ENCODE peak calls at places on chromosomes 6 and 20, in five cellular contexts. H is mucosa of descending colon, L is activated T-cell treated with anti-CD3 and anti-CD28 coated beads for 24 hours, E is HuH-7, A is ELR. M is an unnamed sample.

GRCh38 chr6:31060162-31060561 is 49.9 kb downstream of the MUC22 start:
- DNase-seq in H (no peak), L (no peak), E (no peak), A (no peak), M (no peak)

GRCh38 chr6:4055420-4056041 is 23.4 kb downstream of the FAM217A start:
- DNase-seq in H (no peak), L (no peak), E (no peak), A (peak; percentile 91), M (peak; percentile 74)

GRCh38 chr6:70667711-70668498 is at the start of gene SMAP1:
- DNase-seq in H (peak; percentile 97), L (peak; percentile 93), E (peak; percentile 96), A (peak; percentile 91), M (peak; percentile 89)

GRCh38 chr6:86474081-86474480 is 463.2 kb upstream of the HTR1E start:
- DNase-seq in H (no peak), L (no peak), E (no peak), A (no peak), M (no peak)

GRCh38 chr6:152094992-152095592 is 287.6 kb downstream of the ESR1 start:
- DNase-seq in H (peak; percentile 63), L (no peak), E (no peak), A (peak; percentile 100), M (peak; percentile 99)

GRCh38 chr6:74603676-74604075 is 602.2 kb downstream of the COL12A1 start:
- DNase-seq in H (no peak), L (no peak), E (no peak), A (no peak), M (peak; percentile 38)

GRCh38 chr6:131073577-131073976 is 10.5 kb upstream of the EPB41L2 start:
- DNase-seq in H (no peak), L (no peak), E (no peak), A (no peak), M (no peak)

GRCh38 chr20:61753196-61753942 is 312.3 kb downstream of the TAF4 start:
- DNase-seq in H (no peak), L (no peak), E (no peak), A (peak; percentile 48), M (peak; percentile 56)

GRCh38 chr6:160355001-160355400 is 6.8 kb downstream of the SLC22A3 start:
- DNase-seq in H (no peak), L (no peak), E (no peak), A (peak; percentile 92), M (peak; percentile 19)

GRCh38 chr6:39801456-39802251 is 9.5 kb downstream of the DAAM2 start:
- DNase-seq in H (no peak), L (no peak), E (no peak), A (no peak), M (peak; percentile 21)

GRCh38 chr6:2784930-2785329 is 19.7 kb downstream of the WRNIP1 start:
- DNase-seq in H (no peak), L (no peak), E (no peak), A (no peak), M (no peak)

GRCh38 chr6:109939654-109940053 is 38.5 kb upstream of the GPR6 start:
- DNase-seq in H (no peak), L (no peak), E (no peak), A (peak; percentile 48), M (no peak)

GRCh38 chr20:32702706-32703425 is 29.1 kb upstream of the C20orf203 start:
- DNase-seq in H (no peak), L (no peak), E (no peak), A (no peak), M (no peak)

GRCh38 chr20:63053430-63054102 is 46.8 kb upstream of the BHLHE23 start:
- DNase-seq in H (peak; percentile 36), L (no peak), E (no peak), A (no peak), M (no peak)

GRCh38 chr6:82915666-82916065 is 150.0 kb downstream of the UBE3D start:
- DNase-seq in H (no peak), L (no peak), E (no peak), A (no peak), M (no peak)

GRCh38 chr6:153538491-153538890 is 407.4 kb upstream of the RGS17 start:
- DNase-seq in H (no peak), L (no peak), E (no peak), A (peak; percentile 52), M (no peak)

GRCh38 chr6:127938701-127939100 is 37.8 kb upstream of the THEMIS start:
- DNase-seq in H (no peak), L (no peak), E (no peak), A (peak; percentile 79), M (peak; percentile 66)

GRCh38 chr6:168550326-168550725 is 109.3 kb downstream of the SMOC2 start:
- DNase-seq in H (no peak), L (no peak), E (no peak), A (no peak), M (no peak)

GRCh38 chr6:47865206-47865605 is 83.4 kb downstream of the OPN5 start:
- DNase-seq in H (no peak), L (no peak), E (no peak), A (no peak), M (no peak)

M was measured in astrocyte of the spinal cord.